ENCODE peak calls at places on chromosome 3, in nine cellular contexts. B is Caki2; F is NCI-H1092; V is AG04450; R is hippocampal formation; U is thyroid gland; I is GM04504; E is activated T-helper 1 cell treated with Interleukin-2 at 50 U/mL for 16 hours; D is stimulated activated naive CD8-positive, alpha-beta T cell treated with anti-CD3 and anti-CD28 coated beads, Interleukin-15, amount 100 ng/mL, for 72 hours. K is an unnamed sample.

GRCh38 chr3:173275740-173276139 is 121.8 kb upstream of the NLGN1 start:
- DNase-seq in B (no peak), F (no peak), V (no peak), R (no peak), U (no peak), I (no peak), E (no peak), D (no peak), K (no peak)

GRCh38 chr3:41247590-41247989 is 48.3 kb downstream of the CTNNB1 start:
- DNase-seq in B (no peak), F (no peak), V (no peak), R (peak; percentile 16), U (no peak), I (no peak), E (no peak), D (no peak), K (no peak)

GRCh38 chr3:50243552-50243895 is 7.5 kb downstream of the GNAI2 start:
- DNase-seq in B (no peak), F (no peak), V (no peak), R (no peak), U (no peak), I (no peak), E (no peak), D (no peak), K (no peak)

GRCh38 chr3:12902181-12902999 is 61.0 kb upstream of the RPL32 start:
- DNase-seq in B (no peak), F (no peak), V (no peak), R (no peak), U (no peak), I (no peak), E (no peak), D (no peak), K (no peak)

GRCh38 chr3:19171794-19172193 is 23.5 kb downstream of the KCNH8 start:
- DNase-seq in B (no peak), F (no peak), V (no peak), R (peak; percentile 15), U (no peak), I (no peak), E (no peak), D (no peak), K (no peak)

GRCh38 chr3:45082139-45082538 is 56.0 kb downstream of the CLEC3B start:
- DNase-seq in B (no peak), F (no peak), V (peak; percentile 16), R (no peak), U (no peak), I (peak; percentile 55), E (no peak), D (no peak), K (no peak)

GRCh38 chr3:119362010-119362409 is 67.8 kb downstream of the ARHGAP31 start:
- DNase-seq in B (no peak), F (no peak), V (no peak), R (no peak), U (peak; percentile 68), I (no peak), E (no peak), D (no peak), K (no peak)

GRCh38 chr3:43030162-43030935 is 51.2 kb downstream of the GASK1A start:
- DNase-seq in B (no peak), F (no peak), V (no peak), R (no peak), U (no peak), I (no peak), E (no peak), D (no peak), K (no peak)

GRCh38 chr3:177431525-177432255 is 234.4 kb upstream of the TBL1XR1 start:
- DNase-seq in B (no peak), F (no peak), V (no peak), R (no peak), U (no peak), I (no peak), E (no peak), D (no peak), K (no peak)

GRCh38 chr3:43214616-43215015 is 71.7 kb upstream of the SNRK start:
- DNase-seq in B (peak; percentile 40), F (no peak), V (no peak), R (no peak), U (no peak), I (no peak), E (no peak), D (no peak), K (no peak)

GRCh38 chr3:69354948-69355347 is 30.9 kb downstream of the FRMD4B start:
- DNase-seq in B (no peak), F (no peak), V (no peak), R (no peak), U (no peak), I (no peak), E (no peak), D (no peak), K (no peak)